ENCODE peak calls at places on chromosomes 1 and 21, in seven cellular contexts. D is tibial artery, M is Panc1, B is foreskin fibroblast, J is fibroblast of pulmonary artery, C is heart left ventricle, T is activated B cell treated with CpG ODN at 0.5 μM for 24 hours. X is an unnamed sample.

GRCh38 chr1:67394548-67394947 is 35.7 kb downstream of the SERBP1 start:
- DNase-seq in D (no peak), M (no peak), B (no peak), J (no peak), C (no peak), T (no peak), X (no peak)

GRCh38 chr21:41917531-41917930 is 36.3 kb downstream of the C2CD2 start:
- DNase-seq in D (no peak), M (no peak), B (no peak), J (no peak), C (no peak), T (no peak), X (no peak)

GRCh38 chr21:34027727-34028461 is 45.5 kb upstream of the MRPS6 start:
- DNase-seq in D (no peak), M (no peak), B (peak), J (no peak), C (no peak), T (no peak), X (no peak)

GRCh38 chr1:20634065-20634593 is 871 bp downstream of the PINK1 start:
- DNase-seq in D (no peak), M (peak), B (no peak), J (no peak), C (no peak), T (no peak), X (no peak)

GRCh38 chr1:109907190-109907774 is 3.4 kb upstream of the CSF1 start:
- DNase-seq in D (no peak), M (no peak), B (no peak), J (no peak), C (no peak), T (no peak), X (no peak)

GRCh38 chr1:1027723-1028266 is 7.9 kb downstream of the AGRN start:
- DNase-seq in D (no peak), M (no peak), B (no peak), J (no peak), C (no peak), T (no peak), X (no peak)

GRCh38 chr1:38208720-38209632 is 162.4 kb upstream of the POU3F1 start:
- DNase-seq in D (no peak), M (no peak), B (no peak), J (peak), C (no peak), T (no peak), X (no peak)

GRCh38 chr1:78340006-78340405 is 150.8 kb upstream of the PTGFR start:
- DNase-seq in D (no peak), M (peak), B (peak), J (peak), C (no peak), T (no peak), X (no peak)

GRCh38 chr21:29825936-29826335 is 113.9 kb downstream of the GRIK1 start:
- DNase-seq in D (no peak), M (no peak), B (peak), J (no peak), C (no peak), T (no peak), X (no peak)

GRCh38 chr1:75203415-75204277 is 69.5 kb downstream of the LHX8 start:
- DNase-seq in D (no peak), M (peak), B (peak), J (peak), C (no peak), T (no peak), X (no peak)

GRCh38 chr1:4752059-4752458 is 97.7 kb downstream of the AJAP1 start:
- DNase-seq in D (no peak), M (no peak), B (no peak), J (no peak), C (no peak), T (no peak), X (no peak)

GRCh38 chr1:228770779-228771223 is 35.5 kb downstream of the RHOU start:
- DNase-seq in D (no peak), M (no peak), B (no peak), J (no peak), C (no peak), T (no peak), X (no peak)

GRCh38 chr1:158140871-158141270 is 39.8 kb upstream of the CD1D start:
- DNase-seq in D (no peak), M (no peak), B (peak), J (peak), C (no peak), T (no peak), X (no peak)

GRCh38 chr1:11388617-11389016 is 90.3 kb upstream of the DISP3 start:
- DNase-seq in D (no peak), M (no peak), B (no peak), J (no peak), C (no peak), T (no peak), X (no peak)

GRCh38 chr21:36209626-36210171 is 53.1 kb downstream of the DOP1B start:
- DNase-seq in D (no peak), M (peak), B (peak), J (peak), C (peak), T (no peak), X (no peak)

GRCh38 chr1:181043025-181043880 is 9.5 kb downstream of the MR1 start:
- DNase-seq in D (peak), M (no peak), B (peak), J (peak), C (no peak), T (no peak), X (no peak)

GRCh38 chr1:87113313-87113712 is 198.9 kb downstream of the HS2ST1 start:
- DNase-seq in D (peak), M (no peak), B (peak), J (peak), C (no peak), T (no peak), X (no peak)

GRCh38 chr1:214123061-214123784 is 135.4 kb downstream of the PROX1 start:
- DNase-seq in D (peak), M (peak), B (peak), J (peak), C (peak), T (no peak), X (no peak)

GRCh38 chr21:30444204-30444603 is 4.1 kb downstream of the KRTAP15-1 start:
- DNase-seq in D (no peak), M (no peak), B (no peak), J (no peak), C (no peak), T (no peak), X (no peak)

GRCh38 chr1:75062111-75062510 is 72.1 kb upstream of the LHX8 start:
- DNase-seq in D (no peak), M (no peak), B (no peak), J (no peak), C (no peak), T (no peak), X (no peak)

GRCh38 chr1:3672231-3672970 is 20.1 kb downstream of the TP73 start:
- DNase-seq in D (no peak), M (no peak), B (no peak), J (no peak), C (no peak), T (no peak), X (no peak)

GRCh38 chr1:73761559-73761958 is 436.4 kb downstream of the LRRIQ3 start:
- DNase-seq in D (no peak), M (no peak), B (no peak), J (no peak), C (no peak), T (no peak), X (no peak)

GRCh38 chr1:228020686-228021525 is 14.1 kb downstream of the WNT3A start:
- DNase-seq in D (no peak), M (no peak), B (no peak), J (no peak), C (peak), T (no peak), X (no peak)

GRCh38 chr1:25614466-25615171 is 2.0 kb upstream of the MAN1C1 start:
- DNase-seq in D (no peak), M (no peak), B (no peak), J (no peak), C (no peak), T (no peak), X (peak)

GRCh38 chr1:199223936-199224335 is 585.1 kb downstream of the PTPRC start:
- DNase-seq in D (no peak), M (no peak), B (peak), J (no peak), C (no peak), T (no peak), X (no peak)

GRCh38 chr1:40944326-40944725 is 35.2 kb upstream of the CTPS1 start:
- DNase-seq in D (peak), M (no peak), B (peak), J (peak), C (no peak), T (no peak), X (no peak)
- TF ChIP-seq CTCF in D (no peak), M (no peak), B (no peak), J (peak), C (no peak), T (no peak), X (no peak)

GRCh38 chr1:194159941-194160340 is 973.5 kb upstream of the B3GALT2 start:
- DNase-seq in D (no peak), M (no peak), B (peak), J (peak), C (no peak), T (no peak), X (no peak)
- TF ChIP-seq CTCF in D (no peak), M (peak), B (peak), J (peak), C (peak), T (no peak), X (no peak)

GRCh38 chr1:35558374-35559316 is 1.0 kb downstream of the NCDN start:
- DNase-seq in D (no peak), M (no peak), B (peak), J (peak), C (no peak), T (no peak), X (no peak)
- TF ChIP-seq CTCF in D (no peak), M (no peak), B (no peak), J (peak), C (no peak), T (no peak), X (no peak)

GRCh38 chr1:85027242-85027983 is 20.9 kb downstream of the MCOLN3 start:
- DNase-seq in D (no peak), M (peak), B (peak), J (peak), C (no peak), T (no peak), X (no peak)
- TF ChIP-seq CTCF in D (peak), M (peak), B (no peak), J (peak), C (peak), T (no peak), X (no peak)

X was measured in natural killer cell.